ENCODE peak calls at places on chromosome 22, in seven cellular contexts. Z is H9, L is mesendoderm, K is IMR-90, T is neuronal stem cell, H is mesenchymal stem cell, P is H1. V is an unnamed sample. For H3K79me1, the result is how much of the 10 kb centered on the place peaks cover.

GRCh38 chr22:23772315-23773246 is at the start of gene MMP11:
- DNase-seq in Z (peak), L (peak), K (no peak), T (no peak), H (peak), P (no peak), V (peak)

GRCh38 chr22:37239336-37240239 is 4.5 kb downstream of the RAC2 start:
- DNase-seq in Z (no peak), L (no peak), K (no peak), T (no peak), H (no peak), P (no peak), V (no peak)

GRCh38 chr22:35587447-35587870 is 29.7 kb downstream of the MB start:
- DNase-seq in Z (no peak), L (no peak), K (no peak), T (no peak), H (no peak), P (no peak), V (no peak)

GRCh38 chr22:39266398-39267030 is 21.7 kb upstream of the PDGFB start:
- DNase-seq in Z (no peak), L (no peak), K (peak), T (no peak), H (peak), P (no peak), V (peak)

GRCh38 chr22:41913842-41914534 is 886 bp downstream of the SHISA8 start:
- DNase-seq in Z (peak), L (no peak), K (no peak), T (no peak), H (no peak), P (no peak), V (no peak)

GRCh38 chr22:23213031-23213555 is 32.8 kb downstream of the BCR start:
- DNase-seq in Z (no peak), L (no peak), K (no peak), T (no peak), H (no peak), P (no peak), V (no peak)

GRCh38 chr22:45318168-45318557 is 8.4 kb downstream of the FAM118A start:
- DNase-seq in Z (no peak), L (peak), K (peak), T (no peak), H (peak), P (no peak), V (no peak)

GRCh38 chr22:41382098-41382578 is 396 bp downstream of the TEF start:
- DNase-seq in Z (no peak), L (no peak), K (no peak), T (no peak), H (peak), P (no peak), V (peak)

GRCh38 chr22:20867179-20868099 is 8.6 kb downstream of the SNAP29 start:
- DNase-seq in Z (no peak), L (no peak), K (peak), T (peak), H (peak), P (no peak), V (no peak)

GRCh38 chr22:38223289-38223960 is 21.6 kb downstream of the MAFF start:
- DNase-seq in Z (no peak), L (no peak), K (no peak), T (no peak), H (no peak), P (no peak), V (no peak)

GRCh38 chr22:36797988-36798670 is 18.7 kb downstream of the PVALB start:
- DNase-seq in Z (no peak), L (no peak), K (no peak), T (peak), H (no peak), P (no peak), V (no peak)

GRCh38 chr22:44080936-44081853 is 57.1 kb downstream of the PARVB start:
- DNase-seq in Z (peak), L (peak), K (peak), T (peak), H (peak), P (peak), V (peak)

GRCh38 chr22:35601743-35602633 is 15.1 kb downstream of the MB start:
- DNase-seq in Z (no peak), L (no peak), K (peak), T (no peak), H (peak), P (no peak), V (peak)

GRCh38 chr22:38490915-38491314 is 15.2 kb downstream of the DDX17 start:
- DNase-seq in Z (no peak), L (no peak), K (peak), T (no peak), H (peak), P (no peak), V (no peak)

DNA sequence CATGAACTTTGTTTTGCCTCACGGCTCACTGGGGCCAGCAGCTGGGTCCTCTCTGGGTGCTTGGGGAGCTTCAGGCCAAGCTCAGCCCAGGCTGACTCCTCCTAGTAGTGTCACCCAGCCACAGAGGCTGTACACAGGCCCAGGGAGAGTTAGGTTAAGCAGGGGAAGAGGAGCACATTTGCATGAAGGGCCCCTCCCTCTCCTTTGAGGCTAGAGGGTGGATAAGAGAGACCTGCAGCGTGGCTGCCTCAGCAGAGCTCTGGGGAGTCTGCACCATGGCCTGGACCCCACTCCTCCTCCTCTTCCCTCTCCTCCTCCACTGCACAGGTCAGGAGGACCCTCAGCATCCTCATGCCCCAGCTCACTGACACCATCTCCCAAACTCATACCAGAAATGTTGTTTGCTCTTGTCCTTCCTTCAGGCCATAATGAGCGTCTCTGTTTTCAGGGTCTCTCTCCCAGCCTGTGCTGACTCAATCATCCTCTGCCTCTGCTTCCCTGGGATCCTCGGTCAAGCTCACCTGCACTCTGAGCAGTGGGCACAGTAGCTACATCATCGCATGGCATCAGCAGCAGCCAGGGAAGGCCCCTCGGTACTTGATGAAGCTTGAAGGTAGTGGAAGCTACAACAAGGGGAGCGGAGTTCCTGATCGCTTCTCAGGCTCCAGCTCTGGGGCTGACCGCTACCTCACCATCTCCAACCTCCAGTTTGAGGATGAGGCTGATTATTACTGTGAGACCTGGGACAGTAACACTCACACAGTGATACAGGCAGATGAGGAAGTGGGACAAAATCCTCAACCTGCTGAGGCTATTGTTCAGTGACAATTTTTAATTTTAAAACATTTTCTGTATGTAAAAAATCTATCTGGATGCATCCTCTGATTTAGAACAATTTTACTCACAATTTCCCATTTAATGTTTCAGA is 82.4 kb upstream of the VPREB1 start:
- DNase-seq in Z (no peak), L (no peak), K (no peak), T (no peak), H (no peak), P (no peak), V (no peak)
- H3K23ac ChIP-seq in Z (no peak), L (no peak), K (no peak), T (no peak), H (no peak), P (no peak), V (no peak)

GRCh38 chr22:27513021-27513420 is 288.5 kb downstream of the MN1 start:
- DNase-seq in Z (no peak), L (no peak), K (no peak), T (no peak), H (no peak), P (no peak), V (no peak)
- H3K79me1 ChIP-seq in Z (under half), L (under half), K (under half), T (under half), H (under half), P (under half), V (under half)

DNA sequence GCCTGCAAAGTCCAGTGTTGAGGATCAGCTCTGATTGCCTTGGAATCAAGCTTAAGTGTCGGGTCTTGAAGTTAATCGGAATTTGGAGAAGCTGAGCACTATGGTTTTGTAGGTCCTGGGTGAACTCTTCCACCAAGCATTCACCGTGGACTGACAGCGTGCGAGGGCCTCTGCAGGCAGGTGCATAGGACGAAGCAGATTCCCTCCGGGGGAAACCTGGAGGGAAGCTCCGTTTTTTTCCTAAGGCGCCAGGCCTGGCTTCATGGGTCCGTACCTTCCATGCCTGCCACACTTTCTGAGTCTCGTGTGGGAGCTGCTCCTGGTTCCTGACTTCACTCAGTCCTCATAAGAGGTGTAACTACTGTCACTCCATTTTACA is 170.1 kb downstream of the CRYBB2 start:
- DNase-seq in Z (no peak), L (no peak), K (no peak), T (no peak), H (no peak), P (no peak), V (no peak)
- H3K23ac ChIP-seq in Z (no peak), L (no peak), K (no peak), T (no peak), H (no peak), P (no peak), V (no peak)

GRCh38 chr22:29310863-29311339 is 4.5 kb downstream of the GAS2L1 start:
- DNase-seq in Z (peak), L (peak), K (peak), T (peak), H (peak), P (no peak), V (peak)
- H3K79me1 ChIP-seq in Z (under half), L (under half), K (under half), T (under half), H (under half), P (under half), V (under half)

GRCh38 chr22:19789828-19790227 is 29.2 kb downstream of the TBX1 start:
- DNase-seq in Z (no peak), L (no peak), K (no peak), T (no peak), H (no peak), P (no peak), V (no peak)

GRCh38 chr22:19788661-19789225 is 28.2 kb downstream of the TBX1 start:
- DNase-seq in Z (no peak), L (no peak), K (no peak), T (no peak), H (no peak), P (no peak), V (no peak)

GRCh38 chr22:19791243-19791642 is 30.7 kb downstream of the TBX1 start:
- DNase-seq in Z (no peak), L (no peak), K (no peak), T (no peak), H (no peak), P (no peak), V (no peak)

GRCh38 chr22:19787849-19788141 is 27.2 kb downstream of the TBX1 start:
- DNase-seq in Z (no peak), L (peak), K (no peak), T (no peak), H (no peak), P (no peak), V (no peak)

GRCh38 chr22:19789406-19789805 is 28.8 kb downstream of the TBX1 start:
- DNase-seq in Z (no peak), L (no peak), K (no peak), T (no peak), H (no peak), P (no peak), V (no peak)
- H3K23ac ChIP-seq in Z (no peak), L (no peak), K (no peak), T (peak), H (no peak), P (no peak), V (no peak)

GRCh38 chr22:49244466-49245420 is 582.9 kb downstream of the BRD1 start:
- DNase-seq in Z (peak), L (no peak), K (no peak), T (no peak), H (no peak), P (no peak), V (no peak)
- H3K79me1 ChIP-seq in Z (under half), L (under half), K (under half), T (under half), H (under half), P (under half), V (under half)

GRCh38 chr22:49489821-49490220 is 337.9 kb downstream of the BRD1 start:
- DNase-seq in Z (no peak), L (no peak), K (no peak), T (no peak), H (no peak), P (no peak), V (no peak)
- H3K23ac ChIP-seq in Z (no peak), L (no peak), K (no peak), T (no peak), H (no peak), P (no peak), V (no peak)

DNA sequence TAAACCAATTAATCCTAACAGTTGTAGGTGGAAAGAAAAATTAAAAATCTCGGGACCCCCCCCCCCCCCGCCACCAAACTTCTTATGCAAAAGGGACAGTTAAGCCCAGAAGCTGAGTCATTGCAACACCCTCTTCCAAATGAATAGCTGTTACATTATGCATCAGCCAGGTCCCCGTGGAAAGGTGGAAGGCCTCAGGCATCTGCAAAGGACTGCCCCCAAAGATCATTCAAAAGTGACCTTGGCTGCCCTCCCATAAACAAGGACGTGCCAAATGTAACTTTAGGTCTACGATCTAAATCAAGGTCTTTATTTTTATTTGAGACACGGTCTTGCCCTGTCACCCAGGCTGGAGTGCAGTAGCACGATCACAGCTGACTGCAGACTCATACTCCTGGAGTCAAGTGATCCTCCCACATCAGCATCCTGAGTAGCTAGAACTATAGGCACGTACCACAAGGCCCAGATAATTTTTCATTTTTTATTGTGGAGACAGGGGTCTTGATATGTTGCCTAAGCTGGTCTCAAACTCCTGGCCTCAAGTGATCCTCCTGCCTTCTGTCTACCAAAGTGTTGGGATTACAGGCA is 22.8 kb downstream of the SYN3 start:
- DNase-seq in Z (peak), L (peak), K (no peak), T (no peak), H (no peak), P (no peak), V (no peak)
- H3K79me1 ChIP-seq in Z (under half), L (under half), K (under half), T (under half), H (under half), P (under half), V (under half)